ENCODE peak calls at places on chromosomes 16 and 17, in four cellular contexts. One of them, this sample, is unnamed.

GRCh38 chr17:48510761-48511604 is 19.8 kb downstream of the HOXB1 start:
- DNase-seq in left ventricle myocardium inferior: no peak
- DNase-seq in colonic mucosa: no peak
- DNase-seq in Peyer's patch: no peak
- DNase-seq in this sample: peak

GRCh38 chr16:29154676-29155121 is 169.8 kb downstream of the LAT start:
- DNase-seq in left ventricle myocardium inferior: no peak
- DNase-seq in colonic mucosa: no peak
- DNase-seq in Peyer's patch: no peak
- DNase-seq in this sample: peak

GRCh38 chr16:81444448-81445121 is at the start of gene CMIP:
- DNase-seq in left ventricle myocardium inferior: peak
- DNase-seq in colonic mucosa: peak
- DNase-seq in Peyer's patch: peak
- DNase-seq in this sample: peak

GRCh38 chr17:76265624-76266243 is 586 bp downstream of the UBALD2 start:
- DNase-seq in left ventricle myocardium inferior: peak
- DNase-seq in colonic mucosa: peak
- DNase-seq in Peyer's patch: peak
- DNase-seq in this sample: no peak

GRCh38 chr17:1629647-1630310 is 1.1 kb upstream of the SLC43A2 start:
- DNase-seq in left ventricle myocardium inferior: peak
- DNase-seq in colonic mucosa: peak
- DNase-seq in Peyer's patch: peak
- DNase-seq in this sample: no peak

GRCh38 chr16:70638814-70639792 is 7.3 kb upstream of the IL34 start:
- DNase-seq in left ventricle myocardium inferior: no peak
- DNase-seq in colonic mucosa: no peak
- DNase-seq in Peyer's patch: no peak
- DNase-seq in this sample: peak

GRCh38 chr16:75377971-75378386 is 55.3 kb downstream of the CFDP1 start:
- DNase-seq in left ventricle myocardium inferior: no peak
- DNase-seq in colonic mucosa: no peak
- DNase-seq in Peyer's patch: no peak
- DNase-seq in this sample: peak

GRCh38 chr17:68033636-68034451 is 1.7 kb upstream of the KPNA2 start:
- DNase-seq in left ventricle myocardium inferior: no peak
- DNase-seq in colonic mucosa: no peak
- DNase-seq in Peyer's patch: no peak
- DNase-seq in this sample: peak

GRCh38 chr16:89925596-89926079 is 2.5 kb downstream of the TUBB3 start:
- DNase-seq in left ventricle myocardium inferior: no peak
- DNase-seq in colonic mucosa: no peak
- DNase-seq in Peyer's patch: no peak
- DNase-seq in this sample: no peak

GRCh38 chr16:88957887-88958577 is 19.0 kb downstream of the CBFA2T3 start:
- DNase-seq in left ventricle myocardium inferior: peak
- DNase-seq in colonic mucosa: no peak
- DNase-seq in Peyer's patch: peak
- DNase-seq in this sample: no peak

GRCh38 chr16:47037396-47037745 is 63.9 kb upstream of the DNAJA2 start:
- DNase-seq in left ventricle myocardium inferior: peak
- DNase-seq in colonic mucosa: peak
- DNase-seq in Peyer's patch: peak
- DNase-seq in this sample: peak

GRCh38 chr17:18219016-18219415 is 6.4 kb upstream of the LLGL1 start:
- DNase-seq in left ventricle myocardium inferior: peak
- DNase-seq in colonic mucosa: no peak
- DNase-seq in Peyer's patch: no peak
- DNase-seq in this sample: peak

GRCh38 chr16:16071631-16072244 is 122.3 kb downstream of the ABCC1 start:
- DNase-seq in left ventricle myocardium inferior: peak
- DNase-seq in colonic mucosa: no peak
- DNase-seq in Peyer's patch: no peak
- DNase-seq in this sample: peak

GRCh38 chr17:27049104-27049784 is 244.7 kb upstream of the WSB1 start:
- DNase-seq in left ventricle myocardium inferior: no peak
- DNase-seq in colonic mucosa: no peak
- DNase-seq in Peyer's patch: no peak
- DNase-seq in this sample: no peak

GRCh38 chr17:76791053-76791980 is 53.4 kb downstream of the MFSD11 start:
- DNase-seq in left ventricle myocardium inferior: no peak
- DNase-seq in colonic mucosa: no peak
- DNase-seq in Peyer's patch: peak
- DNase-seq in this sample: peak

GRCh38 chr16:73746554-73746953 is 550.1 kb upstream of the PSMD7 start:
- DNase-seq in left ventricle myocardium inferior: no peak
- DNase-seq in colonic mucosa: no peak
- DNase-seq in Peyer's patch: no peak
- DNase-seq in this sample: no peak

GRCh38 chr17:17547210-17547764 is 44.2 kb downstream of the PEMT start:
- DNase-seq in left ventricle myocardium inferior: peak
- DNase-seq in colonic mucosa: no peak
- DNase-seq in Peyer's patch: no peak
- DNase-seq in this sample: no peak

GRCh38 chr17:8488491-8488890 is 52.8 kb downstream of the NDEL1 start:
- DNase-seq in left ventricle myocardium inferior: no peak
- DNase-seq in colonic mucosa: no peak
- DNase-seq in Peyer's patch: no peak
- DNase-seq in this sample: no peak

GRCh38 chr17:81373536-81374160 is 21.6 kb upstream of the BAHCC1 start:
- DNase-seq in left ventricle myocardium inferior: no peak
- DNase-seq in colonic mucosa: no peak
- DNase-seq in Peyer's patch: no peak
- DNase-seq in this sample: no peak

GRCh38 chr17:12790806-12791148 is 1.5 kb downstream of the ARHGAP44 start:
- DNase-seq in left ventricle myocardium inferior: no peak
- DNase-seq in colonic mucosa: no peak
- DNase-seq in Peyer's patch: no peak
- DNase-seq in this sample: no peak

GRCh38 chr17:78416791-78417530 is 38.5 kb downstream of the PGS1 start:
- DNase-seq in left ventricle myocardium inferior: no peak
- DNase-seq in colonic mucosa: peak
- DNase-seq in Peyer's patch: no peak
- DNase-seq in this sample: peak

GRCh38 chr16:20735504-20735903 is 6.1 kb downstream of the THUMPD1 start:
- DNase-seq in left ventricle myocardium inferior: no peak
- DNase-seq in colonic mucosa: no peak
- DNase-seq in Peyer's patch: no peak
- DNase-seq in this sample: no peak

GRCh38 chr17:72658675-72659074 is 433.8 kb downstream of the SLC39A11 start:
- DNase-seq in left ventricle myocardium inferior: no peak
- DNase-seq in colonic mucosa: no peak
- DNase-seq in Peyer's patch: no peak
- DNase-seq in this sample: no peak

GRCh38 chr17:79919164-79919585 is 79.9 kb upstream of the CBX4 start:
- DNase-seq in left ventricle myocardium inferior: peak
- DNase-seq in colonic mucosa: peak
- DNase-seq in Peyer's patch: no peak
- DNase-seq in this sample: peak

GRCh38 chr17:78589885-78590284 is 12.7 kb upstream of the DNAH17 start:
- DNase-seq in left ventricle myocardium inferior: no peak
- DNase-seq in colonic mucosa: no peak
- DNase-seq in Peyer's patch: no peak
- DNase-seq in this sample: no peak

GRCh38 chr16:85984211-85984880 is 85.4 kb downstream of the IRF8 start:
- DNase-seq in left ventricle myocardium inferior: no peak
- DNase-seq in colonic mucosa: no peak
- DNase-seq in Peyer's patch: no peak
- DNase-seq in this sample: no peak

GRCh38 chr17:4742133-4742532 is 2.4 kb upstream of the CXCL16 start:
- DNase-seq in left ventricle myocardium inferior: no peak
- DNase-seq in colonic mucosa: no peak
- DNase-seq in Peyer's patch: no peak
- DNase-seq in this sample: no peak

GRCh38 chr16:52543654-52544053 is 3.3 kb downstream of the TOX3 start:
- DNase-seq in left ventricle myocardium inferior: no peak
- DNase-seq in colonic mucosa: no peak
- DNase-seq in Peyer's patch: no peak
- DNase-seq in this sample: no peak

GRCh38 chr17:17545031-17545820 is 46.3 kb downstream of the PEMT start:
- DNase-seq in left ventricle myocardium inferior: no peak
- DNase-seq in colonic mucosa: no peak
- DNase-seq in Peyer's patch: no peak
- DNase-seq in this sample: peak

GRCh38 chr16:57141822-57142631 is 43.8 kb downstream of the PSME3IP1 start:
- DNase-seq in left ventricle myocardium inferior: no peak
- DNase-seq in colonic mucosa: no peak
- DNase-seq in Peyer's patch: peak
- DNase-seq in this sample: no peak

GRCh38 chr16:87766485-87766797 is 655 bp upstream of the KLHDC4 start:
- DNase-seq in left ventricle myocardium inferior: no peak
- DNase-seq in colonic mucosa: no peak
- DNase-seq in Peyer's patch: no peak
- DNase-seq in this sample: no peak

GRCh38 chr17:8557176-8557806 is 73.2 kb downstream of the MYH10 start:
- DNase-seq in left ventricle myocardium inferior: no peak
- DNase-seq in colonic mucosa: no peak
- DNase-seq in Peyer's patch: no peak
- DNase-seq in this sample: no peak

GRCh38 chr17:72136692-72137550 is 16.1 kb downstream of the SOX9 start:
- DNase-seq in left ventricle myocardium inferior: no peak
- DNase-seq in colonic mucosa: no peak
- DNase-seq in Peyer's patch: no peak
- DNase-seq in this sample: peak

GRCh38 chr17:43587647-43588046 is 41.5 kb upstream of the ETV4 start:
- DNase-seq in left ventricle myocardium inferior: no peak
- DNase-seq in colonic mucosa: no peak
- DNase-seq in Peyer's patch: no peak
- DNase-seq in this sample: no peak

GRCh38 chr17:82835766-82836512 is 3.9 kb downstream of the ZNF750 start:
- DNase-seq in left ventricle myocardium inferior: no peak
- DNase-seq in colonic mucosa: no peak
- DNase-seq in Peyer's patch: no peak
- DNase-seq in this sample: no peak
- TF ChIP-seq CTCF in left ventricle myocardium inferior: no peak
- TF ChIP-seq CTCF in colonic mucosa: no peak
- TF ChIP-seq CTCF in Peyer's patch: no peak
- TF ChIP-seq CTCF in this sample: no peak

DNA sequence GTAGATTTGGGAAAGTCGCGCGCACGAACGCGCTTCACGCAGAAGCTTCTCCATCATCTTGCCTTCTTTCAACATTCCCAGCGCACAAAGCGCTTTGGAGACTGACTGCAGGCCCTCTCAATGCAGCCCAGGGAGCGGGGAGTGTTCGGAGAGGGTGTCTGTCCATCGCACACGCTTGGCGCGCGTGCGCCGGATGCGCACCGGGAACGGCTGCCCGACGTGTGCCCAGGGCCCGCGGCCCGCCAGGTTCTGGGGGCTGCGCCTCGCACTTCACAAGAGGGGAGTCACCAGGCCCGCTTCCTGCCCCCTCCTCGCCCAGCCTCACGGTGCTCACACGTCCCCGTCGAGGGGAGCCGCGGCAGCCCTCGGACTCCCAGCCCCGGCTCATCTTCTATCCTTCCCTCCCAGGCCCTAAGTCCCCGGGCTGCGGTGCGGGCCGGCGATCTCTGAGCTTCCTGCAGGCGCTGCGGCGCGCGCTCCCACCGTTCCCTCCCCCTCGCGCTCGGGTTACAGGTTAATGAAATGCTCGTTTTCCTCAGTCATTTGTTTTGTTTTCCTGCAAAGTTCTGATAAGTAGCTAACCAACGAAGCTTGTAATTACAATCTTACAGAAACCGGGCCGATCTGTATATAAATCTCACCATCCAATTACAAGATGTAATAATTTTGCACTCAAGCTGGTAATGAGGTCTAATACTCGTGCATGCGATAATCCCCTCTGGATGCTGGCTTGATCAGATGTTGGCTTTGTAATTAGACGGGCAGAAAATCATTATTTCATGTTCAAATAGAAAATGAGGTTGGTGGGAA is 2.9 kb upstream of the IRX3 start:
- DNase-seq in left ventricle myocardium inferior: no peak
- DNase-seq in colonic mucosa: no peak
- DNase-seq in Peyer's patch: no peak
- DNase-seq in this sample: no peak
- H3K4me3 ChIP-seq in left ventricle myocardium inferior: peak
- H3K4me3 ChIP-seq in colonic mucosa: no peak
- H3K4me3 ChIP-seq in Peyer's patch: no peak
- H3K4me3 ChIP-seq in this sample: no peak

GRCh38 chr17:7130626-7131467 is 16.2 kb upstream of the ASGR2 start:
- DNase-seq in left ventricle myocardium inferior: no peak
- DNase-seq in colonic mucosa: no peak
- DNase-seq in Peyer's patch: no peak
- DNase-seq in this sample: no peak
- TF ChIP-seq CTCF in left ventricle myocardium inferior: no peak
- TF ChIP-seq CTCF in colonic mucosa: no peak
- TF ChIP-seq CTCF in Peyer's patch: no peak
- TF ChIP-seq CTCF in this sample: no peak

GRCh38 chr16:4704913-4705312 is 11.6 kb downstream of the NUDT16L1 start:
- DNase-seq in left ventricle myocardium inferior: no peak
- DNase-seq in colonic mucosa: no peak
- DNase-seq in Peyer's patch: no peak
- DNase-seq in this sample: no peak
- H3K4me3 ChIP-seq in left ventricle myocardium inferior: no peak
- H3K4me3 ChIP-seq in colonic mucosa: no peak
- H3K4me3 ChIP-seq in Peyer's patch: no peak
- H3K4me3 ChIP-seq in this sample: no peak

GRCh38 chr16:27720731-27721547 is 171.0 kb downstream of the KATNIP start:
- DNase-seq in left ventricle myocardium inferior: peak
- DNase-seq in colonic mucosa: no peak
- DNase-seq in Peyer's patch: no peak
- DNase-seq in this sample: no peak
- TF ChIP-seq CTCF in left ventricle myocardium inferior: no peak
- TF ChIP-seq CTCF in colonic mucosa: no peak
- TF ChIP-seq CTCF in Peyer's patch: no peak
- TF ChIP-seq CTCF in this sample: no peak

GRCh38 chr17:64448665-64449512 is at the start of gene MILR1:
- DNase-seq in left ventricle myocardium inferior: no peak
- DNase-seq in colonic mucosa: peak
- DNase-seq in Peyer's patch: peak
- DNase-seq in this sample: peak

GRCh38 chr17:64447526-64447925 is 1.4 kb upstream of the MILR1 start:
- DNase-seq in left ventricle myocardium inferior: no peak
- DNase-seq in colonic mucosa: no peak
- DNase-seq in Peyer's patch: no peak
- DNase-seq in this sample: no peak

DNA sequence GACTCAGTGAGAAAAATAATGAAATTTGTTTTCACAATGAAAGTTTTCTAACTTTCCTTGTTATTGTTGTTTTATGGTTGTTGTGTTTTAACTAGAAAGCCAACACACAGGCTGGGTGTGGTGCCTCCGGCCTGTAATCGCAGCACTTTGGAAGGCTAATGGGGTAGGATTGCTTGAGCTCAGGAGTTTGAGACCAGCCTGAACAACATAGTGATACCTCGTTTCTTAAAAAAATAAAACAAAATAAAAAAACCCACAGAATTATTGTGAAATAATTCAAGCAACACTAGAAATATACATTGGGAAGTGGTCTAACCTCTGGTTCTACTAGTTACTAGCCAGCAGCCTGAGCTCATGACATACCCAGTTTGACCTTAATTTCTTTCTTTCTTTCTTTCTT is 630 bp downstream of the MILR1 start:
- DNase-seq in left ventricle myocardium inferior: no peak
- DNase-seq in colonic mucosa: no peak
- DNase-seq in Peyer's patch: no peak
- DNase-seq in this sample: no peak
- H3K4me3 ChIP-seq in left ventricle myocardium inferior: peak
- H3K4me3 ChIP-seq in colonic mucosa: no peak
- H3K4me3 ChIP-seq in Peyer's patch: no peak
- H3K4me3 ChIP-seq in this sample: no peak

This sample was measured in astrocyte of the spinal cord.